ENCODE peak calls at places on chromosomes 6 and 20, in four cellular contexts. B, S, Q and D are unnamed samples.

GRCh38 chr20:4299773-4300172 is 284.4 kb upstream of the RNF24 start:
- DNase-seq in B (no peak), S (no peak), Q (no peak), D (no peak)

GRCh38 chr6:72579865-72580264 is 42.0 kb upstream of the KCNQ5 start:
- DNase-seq in B (no peak), S (no peak), Q (peak; percentile 14), D (no peak)

GRCh38 chr6:24836116-24836515 is 37.4 kb upstream of the ARMH2 start:
- DNase-seq in B (no peak), S (no peak), Q (no peak), D (no peak)

GRCh38 chr20:36493013-36493800 is 48.1 kb upstream of the MYL9 start:
- DNase-seq in B (peak; percentile 67), S (no peak), Q (no peak), D (no peak)

GRCh38 chr6:168293641-168294530 is 25.7 kb downstream of the DACT2 start:
- DNase-seq in B (no peak), S (no peak), Q (no peak), D (no peak)

GRCh38 chr20:40643891-40644290 is 45.1 kb downstream of the MAFB start:
- DNase-seq in B (no peak), S (no peak), Q (no peak), D (no peak)

GRCh38 chr20:63046841-63047240 is 40.1 kb upstream of the BHLHE23 start:
- DNase-seq in B (no peak), S (no peak), Q (no peak), D (no peak)

GRCh38 chr6:4961322-4962168 is 42.3 kb downstream of the RPP40 start:
- DNase-seq in B (no peak), S (no peak), Q (no peak), D (no peak)

GRCh38 chr6:31351734-31352496 is 5.1 kb downstream of the HLA-B start:
- DNase-seq in B (no peak), S (no peak), Q (no peak), D (peak; percentile 24)

GRCh38 chr6:47733879-47734558 is 35.6 kb downstream of the ADGRF4 start:
- DNase-seq in B (no peak), S (no peak), Q (peak; percentile 3), D (no peak)

GRCh38 chr6:111739257-111739696 is 133.6 kb upstream of the TRAF3IP2 start:
- DNase-seq in B (no peak), S (no peak), Q (no peak), D (no peak)

GRCh38 chr6:29624520-29624961 is 8.4 kb downstream of the GABBR1 start:
- DNase-seq in B (peak; percentile 51), S (no peak), Q (no peak), D (no peak)

GRCh38 chr6:151186276-151186675 is 53.5 kb upstream of the AKAP12 start:
- DNase-seq in B (no peak), S (no peak), Q (no peak), D (no peak)

GRCh38 chr20:10492844-10493243 is 57.7 kb downstream of the SLX4IP start:
- DNase-seq in B (no peak), S (no peak), Q (no peak), D (no peak)

GRCh38 chr6:55954436-55954835 is 79.0 kb upstream of the BMP5 start:
- DNase-seq in B (no peak), S (no peak), Q (no peak), D (no peak)

GRCh38 chr6:11011787-11012234 is 32.3 kb downstream of the ELOVL2 start:
- DNase-seq in B (no peak), S (no peak), Q (no peak), D (no peak)

GRCh38 chr6:169344651-169345050 is 91.0 kb upstream of the THBS2 start:
- DNase-seq in B (no peak), S (no peak), Q (no peak), D (no peak)

GRCh38 chr6:134883314-134883713 is 66.6 kb downstream of the ALDH8A1 start:
- DNase-seq in B (no peak), S (no peak), Q (no peak), D (no peak)

GRCh38 chr6:328924-329323 is 36.6 kb downstream of the DUSP22 start:
- DNase-seq in B (no peak), S (no peak), Q (no peak), D (no peak)

GRCh38 chr6:107506145-107506544 is 16.2 kb downstream of the SOBP start:
- DNase-seq in B (no peak), S (no peak), Q (no peak), D (no peak)

GRCh38 chr6:22825210-22825609 is 255.8 kb downstream of the HDGFL1 start:
- DNase-seq in B (no peak), S (no peak), Q (no peak), D (no peak)

GRCh38 chr6:169722362-169723199 is 1.7 kb downstream of the PHF10 start:
- DNase-seq in B (peak; percentile 91), S (peak; percentile 63), Q (peak; percentile 73), D (peak; percentile 42)

GRCh38 chr6:84220809-84221409 is 6.5 kb downstream of the CEP162 start:
- DNase-seq in B (no peak), S (no peak), Q (no peak), D (no peak)

GRCh38 chr6:101080597-101080996 is 199.5 kb upstream of the ASCC3 start:
- DNase-seq in B (no peak), S (no peak), Q (no peak), D (no peak)

GRCh38 chr6:150352321-150353296 is 16.2 kb upstream of the IYD start:
- DNase-seq in B (peak; percentile 80), S (no peak), Q (no peak), D (no peak)

GRCh38 chr6:125597411-125598253 is 151.8 kb upstream of the HEY2 start:
- DNase-seq in B (no peak), S (peak; percentile 64), Q (no peak), D (no peak)

GRCh38 chr20:58514321-58515239 is 619 bp downstream of the APCDD1L start:
- DNase-seq in B (no peak), S (no peak), Q (no peak), D (no peak)

GRCh38 chr6:111482236-111482958 is 621 bp downstream of the REV3L start:
- DNase-seq in B (peak; percentile 73), S (peak; percentile 73), Q (peak; percentile 67), D (peak; percentile 32)

GRCh38 chr20:37859406-37860171 is 43.3 kb upstream of the VSTM2L start:
- DNase-seq in B (no peak), S (no peak), Q (no peak), D (no peak)
- H3K27ac ChIP-seq in B (no peak overlapping the region), S (no peak overlapping the region), Q (no peak overlapping the region), D (no peak overlapping the region)

GRCh38 chr6:7939864-7940228 is 29.3 kb upstream of the TXNDC5 start:
- DNase-seq in B (no peak), S (no peak), Q (peak; percentile 18), D (no peak)
- H3K27ac ChIP-seq in B (peak overlapping the region; percentile 40), S (no peak overlapping the region), Q (no peak overlapping the region), D (no peak overlapping the region)

DNA sequence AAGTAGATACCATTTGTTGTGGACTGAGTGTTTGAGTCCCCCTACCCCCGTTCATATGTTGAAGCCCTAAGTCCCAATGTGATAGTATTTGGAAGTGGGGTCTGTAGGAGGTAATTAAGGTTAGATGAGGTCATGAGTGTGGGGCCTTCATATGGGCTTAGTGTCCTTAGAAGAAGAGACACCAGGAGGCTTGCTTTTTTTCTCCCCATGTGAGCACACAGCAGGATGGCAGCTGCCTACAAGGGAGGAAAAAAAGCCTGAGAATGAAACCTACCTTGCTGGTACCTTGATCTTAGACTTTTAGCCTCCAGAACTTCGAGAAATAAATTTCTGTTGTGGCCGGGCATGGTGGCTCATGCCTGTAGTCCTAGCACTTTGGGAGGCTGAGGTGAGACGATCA is 67.9 kb upstream of the TULP4 start:
- DNase-seq in B (no peak), S (no peak), Q (no peak), D (no peak)
- H3K27ac ChIP-seq in B (no peak overlapping the region), S (no peak overlapping the region), Q (no peak overlapping the region), D (no peak overlapping the region)

GRCh38 chr6:17633465-17634188 is 33.5 kb downstream of the FAM8A1 start:
- DNase-seq in B (no peak), S (no peak), Q (no peak), D (peak; percentile 17)

GRCh38 chr6:17629824-17630510 is 29.9 kb downstream of the FAM8A1 start:
- DNase-seq in B (no peak), S (no peak), Q (no peak), D (no peak)

GRCh38 chr6:17628873-17629272 is 28.8 kb downstream of the FAM8A1 start:
- DNase-seq in B (no peak), S (no peak), Q (no peak), D (no peak)

GRCh38 chr6:17632929-17633328 is 32.8 kb downstream of the FAM8A1 start:
- DNase-seq in B (no peak), S (no peak), Q (no peak), D (no peak)

DNA sequence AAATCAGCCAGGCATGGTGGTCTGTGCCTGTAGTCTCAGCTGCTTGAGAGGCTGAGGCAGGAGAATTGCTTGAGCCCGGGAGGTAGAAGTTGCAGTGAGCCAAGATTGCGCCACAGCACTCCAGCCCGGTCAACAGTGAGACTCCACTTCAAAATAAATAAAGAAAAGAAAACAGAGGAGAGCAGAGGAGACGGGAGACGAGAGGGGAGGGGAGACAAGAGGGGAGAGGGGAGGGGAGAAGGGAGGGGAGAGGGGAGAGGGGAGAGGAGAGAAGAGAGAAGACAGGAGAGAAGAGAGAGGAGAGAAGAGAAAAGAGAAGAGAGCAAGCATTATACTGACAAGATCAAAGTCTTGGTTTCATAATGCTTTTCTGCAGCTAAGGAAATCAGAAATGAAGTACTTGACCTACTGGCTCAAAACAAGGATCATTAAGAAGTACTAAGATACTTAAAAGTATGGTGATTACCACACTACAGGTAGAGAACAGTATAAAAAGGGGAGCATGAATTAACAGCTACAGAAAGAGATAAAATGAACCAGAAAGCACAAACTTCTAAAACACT is 30.5 kb downstream of the FAM8A1 start:
- DNase-seq in B (no peak), S (no peak), Q (peak; percentile 4), D (no peak)
- H3K27ac ChIP-seq in B (no peak overlapping the region), S (no peak overlapping the region), Q (no peak overlapping the region), D (no peak overlapping the region)

DNA sequence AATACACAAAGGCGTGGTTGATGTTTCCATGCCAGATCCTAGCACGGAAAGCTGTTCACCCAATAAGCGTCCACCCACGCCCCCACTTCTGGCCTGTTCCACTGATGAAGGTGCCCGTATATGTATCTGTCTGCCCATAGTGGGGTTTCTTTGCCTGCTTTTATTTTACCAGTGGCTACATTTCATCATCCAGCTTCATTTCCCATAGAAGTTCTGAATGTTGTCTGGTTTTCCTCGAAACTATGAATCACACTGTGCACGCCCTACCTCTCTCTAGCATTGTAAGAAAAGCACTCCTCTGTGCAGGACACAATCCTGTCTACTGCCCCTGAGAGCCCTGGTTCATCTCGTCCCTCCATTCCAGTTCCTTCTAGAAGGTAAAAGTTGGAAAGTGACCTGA is 8.8 kb upstream of the CD93 start:
- DNase-seq in B (peak; percentile 66), S (no peak), Q (no peak), D (no peak)
- H3K27ac ChIP-seq in B (no peak overlapping the region), S (no peak overlapping the region), Q (no peak overlapping the region), D (no peak overlapping the region)

DNA sequence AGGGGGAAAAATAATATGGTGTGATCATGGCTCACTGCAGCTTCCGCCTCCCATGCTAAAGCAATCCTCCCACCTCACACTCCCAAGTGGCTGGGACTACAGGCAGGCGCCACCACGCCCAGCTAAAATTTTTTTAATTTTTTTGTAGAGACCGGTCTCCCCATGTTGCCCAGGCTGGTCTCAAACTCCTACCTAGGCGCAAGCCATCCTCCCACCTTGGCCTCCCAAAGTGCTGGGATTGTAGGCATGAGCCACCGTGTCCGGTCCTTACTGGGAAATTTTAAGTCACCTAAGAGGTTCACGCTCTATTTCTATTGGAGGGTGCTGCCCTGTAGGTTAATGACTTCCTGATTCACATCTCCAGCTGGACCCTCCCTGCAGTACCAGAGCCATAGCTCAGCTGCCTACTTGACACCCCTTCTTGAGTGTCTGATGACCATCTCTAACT is 627 bp upstream of the CDK5RAP1 start:
- DNase-seq in B (no peak), S (no peak), Q (peak; percentile 23), D (no peak)
- H3K27ac ChIP-seq in B (peak overlapping the region; percentile 72), S (peak overlapping the region; percentile 83), Q (peak overlapping the region; percentile 73), D (peak overlapping the region; percentile 64)

GRCh38 chr6:139533573-139534471 is 159.4 kb upstream of the CITED2 start:
- DNase-seq in B (no peak), S (no peak), Q (peak; percentile 37), D (no peak)
- H3K27ac ChIP-seq in B (peak overlapping the region; percentile 83), S (no peak overlapping the region), Q (peak overlapping the region; percentile 27), D (peak overlapping the region; percentile 29)